ENCODE peak calls at places on chromosome 14, in seven cellular contexts. A, J, S, R, F, E and N are unnamed samples.

GRCh38 chr14:85391455-85391854 is 138.5 kb upstream of the FLRT2 start:
- DNase-seq in A (no peak), J (no peak), S (no peak), R (no peak), F (no peak), E (no peak), N (no peak)

GRCh38 chr14:102539544-102540309 is 30.2 kb upstream of the ANKRD9 start:
- DNase-seq in A (no peak), J (no peak), S (no peak), R (no peak), F (peak; percentile 58), E (no peak), N (no peak)

GRCh38 chr14:62654641-62655040 is 390.6 kb downstream of the KCNH5 start:
- DNase-seq in A (no peak), J (no peak), S (no peak), R (no peak), F (peak; percentile 64), E (no peak), N (no peak)

GRCh38 chr14:51789631-51790030 is 70.8 kb upstream of the GNG2 start:
- DNase-seq in A (no peak), J (no peak), S (no peak), R (no peak), F (no peak), E (no peak), N (no peak)

GRCh38 chr14:96260341-96260821 is 4.4 kb downstream of the BDKRB1 start:
- DNase-seq in A (no peak), J (no peak), S (no peak), R (no peak), F (peak; percentile 77), E (no peak), N (peak; percentile 93)

GRCh38 chr14:105325716-105326567 is 11.4 kb downstream of the PACS2 start:
- DNase-seq in A (no peak), J (no peak), S (no peak), R (no peak), F (no peak), E (no peak), N (no peak)

GRCh38 chr14:97977711-97978261 is 1180.6 kb downstream of the VRK1 start:
- DNase-seq in A (peak; percentile 73), J (no peak), S (peak; percentile 59), R (no peak), F (no peak), E (peak; percentile 45), N (no peak)

GRCh38 chr14:104132981-104133380 is 5.4 kb upstream of the KIF26A start:
- DNase-seq in A (no peak), J (peak; percentile 85), S (no peak), R (no peak), F (no peak), E (no peak), N (no peak)

GRCh38 chr14:104794099-104794498 is 1.4 kb downstream of the AKT1 start:
- DNase-seq in A (peak; percentile 79), J (peak; percentile 69), S (peak; percentile 52), R (no peak), F (peak; percentile 66), E (no peak), N (no peak)

GRCh38 chr14:104244221-104245011 is 106.0 kb downstream of the KIF26A start:
- DNase-seq in A (no peak), J (no peak), S (peak; percentile 19), R (no peak), F (no peak), E (peak; percentile 5), N (no peak)

GRCh38 chr14:93525691-93526451 is 95.1 kb downstream of the UNC79 start:
- DNase-seq in A (no peak), J (no peak), S (no peak), R (no peak), F (peak; percentile 10), E (no peak), N (no peak)

GRCh38 chr14:22598896-22599244 is 770 bp downstream of the ABHD4 start:
- DNase-seq in A (peak; percentile 56), J (no peak), S (peak; percentile 64), R (no peak), F (peak; percentile 71), E (peak; percentile 49), N (peak; percentile 44)

GRCh38 chr14:71891970-71892369 is 40.3 kb upstream of the RGS6 start:
- DNase-seq in A (no peak), J (no peak), S (no peak), R (no peak), F (no peak), E (no peak), N (no peak)

GRCh38 chr14:73058923-73059311 is 583 bp downstream of the RBM25 start:
- DNase-seq in A (no peak), J (peak; percentile 35), S (no peak), R (no peak), F (peak; percentile 14), E (peak; percentile 45), N (no peak)

GRCh38 chr14:105414456-105415371 is 4.9 kb upstream of the MTA1 start:
- DNase-seq in A (no peak), J (peak; percentile 75), S (peak; percentile 69), R (no peak), F (peak; percentile 52), E (peak; percentile 74), N (no peak)

GRCh38 chr14:89658977-89659670 is 242.1 kb upstream of the FOXN3 start:
- DNase-seq in A (no peak), J (no peak), S (no peak), R (no peak), F (no peak), E (no peak), N (no peak)

GRCh38 chr14:36451346-36452065 is 68.5 kb downstream of the NKX2-1 start:
- DNase-seq in A (peak; percentile 49), J (no peak), S (no peak), R (no peak), F (no peak), E (no peak), N (no peak)

GRCh38 chr14:95361373-95362179 is 41.9 kb upstream of the CLMN start:
- DNase-seq in A (peak; percentile 49), J (peak; percentile 35), S (peak; percentile 66), R (no peak), F (no peak), E (no peak), N (no peak)

GRCh38 chr14:20427231-20428009 is 8.5 kb downstream of the KLHL33 start:
- DNase-seq in A (no peak), J (no peak), S (no peak), R (peak; percentile 26), F (peak; percentile 71), E (no peak), N (no peak)

GRCh38 chr14:45658226-45658916 is 405.4 kb upstream of the MIS18BP1 start:
- DNase-seq in A (no peak), J (no peak), S (no peak), R (no peak), F (no peak), E (no peak), N (no peak)

GRCh38 chr14:58708004-58708403 is 70.2 kb downstream of the DACT1 start:
- DNase-seq in A (no peak), J (no peak), S (no peak), R (no peak), F (peak; percentile 34), E (no peak), N (no peak)

GRCh38 chr14:100589071-100589759 is 2.0 kb upstream of the BEGAIN start:
- DNase-seq in A (peak; percentile 20), J (peak; percentile 13), S (no peak), R (no peak), F (no peak), E (no peak), N (no peak)

GRCh38 chr14:106842687-106843086 is 1316.3 kb downstream of the TMEM121 start:
- DNase-seq in A (no peak), J (no peak), S (peak; percentile 46), R (no peak), F (no peak), E (no peak), N (no peak)
- TF ChIP-seq CTCF in A (peak; percentile 5), J (no peak), S (no peak), R (peak; percentile 53), F (no peak), E (no peak), N (no peak)

GRCh38 chr14:99522934-99523660 is 41.9 kb downstream of the CCNK start:
- DNase-seq in A (no peak), J (peak; percentile 68), S (no peak), R (no peak), F (peak; percentile 23), E (no peak), N (no peak)

GRCh38 chr14:99523661-99524050 is 42.4 kb downstream of the CCNK start:
- DNase-seq in A (no peak), J (no peak), S (no peak), R (no peak), F (no peak), E (no peak), N (no peak)

GRCh38 chr14:99524804-99525698 is 43.8 kb downstream of the CCNK start:
- DNase-seq in A (no peak), J (no peak), S (peak; percentile 60), R (no peak), F (peak; percentile 59), E (no peak), N (no peak)

GRCh38 chr14:99525699-99526080 is 44.5 kb downstream of the CCNK start:
- DNase-seq in A (no peak), J (no peak), S (no peak), R (no peak), F (no peak), E (no peak), N (no peak)

DNA sequence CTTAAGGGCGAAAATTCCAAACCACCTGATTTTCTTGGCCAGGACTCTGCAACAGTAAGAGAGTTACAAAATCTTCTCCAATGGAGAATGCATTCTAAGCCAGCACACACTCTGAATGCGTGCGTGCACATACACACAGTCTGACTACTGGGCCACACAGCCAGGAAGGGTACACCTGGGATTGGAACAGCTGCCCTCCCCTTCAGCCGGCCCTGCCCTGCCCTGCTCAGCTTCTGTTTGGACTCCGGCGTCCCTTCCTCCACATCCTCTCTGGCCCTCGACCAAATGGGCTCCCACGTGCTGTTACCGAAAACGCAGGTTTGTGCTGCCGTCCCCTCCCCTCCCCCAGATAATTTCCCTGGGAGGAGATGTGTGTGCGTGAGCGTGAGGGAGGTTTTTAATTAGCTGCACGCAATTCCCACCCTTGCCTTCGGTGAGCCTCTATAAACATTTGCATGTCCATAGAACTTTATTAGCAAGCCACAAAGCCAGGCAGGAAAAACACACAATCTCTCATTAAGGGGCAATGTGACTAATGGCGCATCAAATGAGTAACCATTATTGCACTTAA is 43.0 kb downstream of the CCNK start:
- DNase-seq in A (no peak), J (peak; percentile 4), S (peak; percentile 61), R (no peak), F (no peak), E (no peak), N (no peak)
- TF ChIP-seq CTCF in A (no peak), J (no peak), S (no peak), R (no peak), F (no peak), E (no peak), N (no peak)

DNA sequence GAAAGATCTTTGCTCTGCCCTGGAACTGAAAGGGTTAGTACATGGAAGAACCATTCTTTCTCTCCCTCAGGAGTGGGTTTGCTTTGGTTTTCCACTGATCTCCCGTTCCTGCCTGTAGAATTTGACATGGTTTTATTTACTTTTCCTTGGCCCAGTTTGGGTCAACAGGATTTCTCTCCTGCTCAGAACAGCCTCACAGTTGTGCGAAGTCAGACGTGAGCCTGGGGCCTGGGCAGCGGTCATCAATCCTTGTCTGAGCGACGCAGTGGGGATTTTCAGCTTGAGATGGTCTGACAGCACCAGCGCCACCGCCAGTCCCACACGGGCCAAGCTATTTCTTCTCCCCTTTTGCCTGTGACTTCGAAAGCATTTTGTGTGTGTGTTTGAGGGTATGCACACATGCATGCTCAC is 58.2 kb downstream of the SMOC1 start:
- DNase-seq in A (no peak), J (peak; percentile 52), S (no peak), R (no peak), F (no peak), E (no peak), N (no peak)
- TF ChIP-seq CTCF in A (no peak), J (no peak), S (no peak), R (no peak), F (no peak), E (no peak), N (no peak)

GRCh38 chr14:77027538-77028383 is 747 bp downstream of the IRF2BPL start:
- DNase-seq in A (peak; percentile 83), J (peak; percentile 58), S (peak; percentile 64), R (no peak), F (peak; percentile 81), E (peak; percentile 73), N (peak; percentile 66)
- TF ChIP-seq CTCF in A (no peak), J (no peak), S (no peak), R (peak; percentile 37), F (peak; percentile 34), E (peak; percentile 15), N (peak; percentile 30)